ENCODE peak calls at places on chromosomes 5 and 9, in four cellular contexts. R is Panc1; H is CD4-positive, alpha-beta T cell; Q is CD8-positive, alpha-beta T cell. P is an unnamed sample.
A peak's percentile ranks its signal among the peaks of the same experiment; 100 is the strongest.

GRCh38 chr5:17190242-17190778 is 27.1 kb upstream of the BASP1 start:
- DNase-seq in R (peak; percentile 66), H (no peak), Q (no peak), P (no peak)

GRCh38 chr9:38486837-38487236 is 62.6 kb upstream of the IGFBPL1 start:
- DNase-seq in R (no peak), H (no peak), Q (no peak), P (no peak)

GRCh38 chr9:127033784-127034183 is 88.7 kb downstream of the ANGPTL2 start:
- DNase-seq in R (no peak), H (no peak), Q (no peak), P (no peak)

GRCh38 chr5:172806897-172807672 is 27.0 kb upstream of the ERGIC1 start:
- DNase-seq in R (no peak), H (peak; percentile 75), Q (peak; percentile 83), P (no peak)

GRCh38 chr9:133750927-133751649 is 12.9 kb upstream of the SARDH start:
- DNase-seq in R (no peak), H (no peak), Q (no peak), P (no peak)

GRCh38 chr9:126637002-126637849 is 23.5 kb downstream of the LMX1B start:
- DNase-seq in R (no peak), H (no peak), Q (peak; percentile 23), P (no peak)

GRCh38 chr9:110316255-110316921 is 21.3 kb downstream of the TXNDC8 start:
- DNase-seq in R (no peak), H (no peak), Q (no peak), P (no peak)

GRCh38 chr9:135409286-135410200 is 70.0 kb upstream of the PPP1R26 start:
- DNase-seq in R (no peak), H (no peak), Q (no peak), P (no peak)

GRCh38 chr9:35452481-35452880 is 37.4 kb upstream of the RUSC2 start:
- DNase-seq in R (no peak), H (no peak), Q (no peak), P (no peak)

GRCh38 chr5:148910686-148911361 is 84.4 kb downstream of the ADRB2 start:
- DNase-seq in R (no peak), H (no peak), Q (no peak), P (no peak)

GRCh38 chr5:150619359-150620230 is 20.9 kb upstream of the SYNPO start:
- DNase-seq in R (no peak), H (no peak), Q (no peak), P (no peak)

GRCh38 chr5:10364186-10364689 is 10.7 kb downstream of the MARCHF6 start:
- DNase-seq in R (no peak), H (no peak), Q (no peak), P (no peak)

GRCh38 chr5:53035868-53036381 is 46.8 kb downstream of the ITGA2 start:
- DNase-seq in R (no peak), H (no peak), Q (no peak), P (no peak)

GRCh38 chr5:59813761-59814562 is 79.6 kb downstream of the PDE4D start:
- DNase-seq in R (peak; percentile 55), H (no peak), Q (no peak), P (no peak)

GRCh38 chr9:76943071-76943470 is 37.2 kb upstream of the PRUNE2 start:
- DNase-seq in R (no peak), H (no peak), Q (no peak), P (no peak)

GRCh38 chr9:134413890-134414731 is 87.9 kb downstream of the RXRA start:
- DNase-seq in R (no peak), H (no peak), Q (no peak), P (no peak)

GRCh38 chr5:177550120-177550519 is 4.2 kb downstream of the FAM193B start:
- DNase-seq in R (no peak), H (no peak), Q (no peak), P (no peak)

GRCh38 chr9:126293522-126293889 is 33.1 kb upstream of the MVB12B start:
- DNase-seq in R (no peak), H (no peak), Q (no peak), P (no peak)

GRCh38 chr9:128684325-128685021 is 4.5 kb upstream of the SET start:
- DNase-seq in R (no peak), H (peak; percentile 58), Q (peak; percentile 69), P (no peak)

GRCh38 chr5:81070561-81070960 is 110.4 kb downstream of the RASGRF2 start:
- DNase-seq in R (no peak), H (no peak), Q (no peak), P (no peak)

GRCh38 chr9:132301521-132301920 is 53.3 kb downstream of the SETX start:
- DNase-seq in R (no peak), H (no peak), Q (no peak), P (no peak)

GRCh38 chr9:92266486-92266885 is 27.0 kb downstream of the IARS1 start:
- DNase-seq in R (no peak), H (no peak), Q (no peak), P (no peak)

GRCh38 chr5:117947121-117947520 is 1041.2 kb downstream of the DTWD2 start:
- DNase-seq in R (no peak), H (no peak), Q (no peak), P (no peak)

GRCh38 chr9:17625644-17626388 is 47.0 kb downstream of the SH3GL2 start:
- DNase-seq in R (no peak), H (no peak), Q (no peak), P (no peak)

GRCh38 chr5:5066276-5067186 is 73.6 kb upstream of the ADAMTS16 start:
- DNase-seq in R (no peak), H (no peak), Q (no peak), P (no peak)

GRCh38 chr5:5065472-5065871 is 74.7 kb upstream of the ADAMTS16 start:
- DNase-seq in R (no peak), H (no peak), Q (no peak), P (no peak)

GRCh38 chr5:5071554-5071953 is 68.6 kb upstream of the ADAMTS16 start:
- DNase-seq in R (no peak), H (no peak), Q (no peak), P (no peak)

GRCh38 chr5:5069851-5070250 is 70.3 kb upstream of the ADAMTS16 start:
- DNase-seq in R (no peak), H (no peak), Q (no peak), P (no peak)
- TF ChIP-seq CTCF in R (no peak), H (no peak), Q (no peak), P (no peak)

GRCh38 chr5:159990506-159990905 is 18.4 kb upstream of the TTC1 start:
- DNase-seq in R (no peak), H (no peak), Q (no peak), P (no peak)
- TF ChIP-seq CTCF in R (peak; percentile 28), H (no peak), Q (no peak), P (peak; percentile 20)

DNA sequence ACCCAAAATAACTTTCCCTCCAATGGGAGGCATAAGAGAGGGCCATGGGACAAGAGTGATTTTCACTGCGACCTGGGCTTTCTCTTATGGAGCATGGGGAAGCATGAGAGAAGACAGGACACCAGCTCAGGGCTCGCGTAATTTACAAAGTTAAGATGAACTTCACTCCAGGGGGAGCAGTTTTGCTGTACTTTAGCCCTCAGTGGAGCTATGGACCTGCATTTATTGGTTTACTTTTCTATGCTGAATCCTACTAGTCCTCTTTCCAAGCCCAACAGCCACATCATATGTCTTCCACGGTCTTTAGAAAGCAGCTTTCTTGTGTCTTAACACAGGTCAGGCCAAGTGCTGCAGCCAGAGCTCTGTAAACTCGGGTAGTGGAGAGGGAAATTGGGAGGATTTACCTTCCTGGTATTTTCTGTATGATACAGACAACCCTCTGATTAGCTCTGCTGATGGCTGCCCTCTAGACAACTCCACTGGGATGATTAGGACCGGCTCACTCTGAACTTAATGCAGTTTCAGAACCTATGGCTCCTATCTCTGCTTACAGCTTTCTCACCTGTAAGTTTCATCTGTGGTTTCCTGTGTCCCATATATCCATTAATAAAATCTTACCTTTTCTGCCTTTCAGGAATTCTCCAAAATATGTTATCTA is 581.0 kb upstream of the RORB start:
- DNase-seq in R (no peak), H (no peak), Q (no peak), P (no peak)
- TF ChIP-seq CTCF in R (peak; percentile 19), H (no peak), Q (no peak), P (peak; percentile 7)

GRCh38 chr9:112705773-112706427 is 12.0 kb downstream of the INIP start:
- DNase-seq in R (no peak), H (no peak), Q (no peak), P (no peak)
- TF ChIP-seq CTCF in R (peak; percentile 42), H (no peak), Q (no peak), P (peak; percentile 63)

DNA sequence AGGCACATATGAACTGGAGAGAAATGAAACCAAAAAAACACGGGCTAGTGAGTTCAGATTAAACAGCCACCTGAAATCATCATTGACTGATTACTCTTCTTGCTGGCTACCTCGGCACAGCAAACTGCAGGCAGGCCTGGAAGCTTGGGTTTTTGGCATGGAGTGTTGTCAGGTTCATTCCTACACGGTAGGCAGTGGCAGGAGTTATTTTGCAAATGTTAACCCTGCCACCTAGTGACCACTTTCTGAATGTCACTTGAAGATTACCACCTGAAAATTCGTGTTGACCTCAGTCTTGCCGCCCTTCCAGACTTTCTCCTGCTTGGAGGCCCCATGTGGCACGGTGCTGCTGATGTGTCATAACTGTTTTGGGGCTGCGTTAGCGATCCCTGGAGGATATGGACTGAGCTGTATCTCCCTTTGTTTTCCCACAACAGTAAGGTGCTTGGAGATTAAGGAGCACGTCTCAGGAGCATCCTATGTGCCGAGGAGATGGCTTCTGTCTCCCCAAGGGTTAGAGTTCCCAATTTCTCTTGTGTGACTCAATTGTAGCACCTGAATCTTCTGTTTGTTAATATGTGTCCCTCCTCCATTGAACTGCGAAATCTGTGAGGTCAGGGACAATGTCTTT is 12.7 kb upstream of the CD180 start:
- DNase-seq in R (peak; percentile 84), H (peak; percentile 40), Q (peak; percentile 65), P (peak; percentile 78)
- TF ChIP-seq CTCF in R (peak; percentile 85), H (peak; percentile 74), Q (peak; percentile 81), P (peak; percentile 88)

GRCh38 chr9:123129411-123129810 is 95.9 kb downstream of the GPR21 start:
- DNase-seq in R (no peak), H (no peak), Q (no peak), P (no peak)

GRCh38 chr9:123131258-123131657 is 97.8 kb downstream of the GPR21 start:
- DNase-seq in R (no peak), H (no peak), Q (no peak), P (no peak)

GRCh38 chr9:123131993-123132392 is 98.5 kb downstream of the GPR21 start:
- DNase-seq in R (no peak), H (no peak), Q (no peak), P (no peak)

GRCh38 chr9:123135458-123135857 is 102.0 kb downstream of the GPR21 start:
- DNase-seq in R (no peak), H (no peak), Q (no peak), P (no peak)

GRCh38 chr9:123132696-123133095 is 99.2 kb downstream of the GPR21 start:
- DNase-seq in R (no peak), H (no peak), Q (no peak), P (no peak)
- TF ChIP-seq CTCF in R (no peak), H (no peak), Q (no peak), P (no peak)

P was measured in D721Med.